ENCODE peak calls at places on chromosomes 13 and 19, in four cellular contexts. K is SK-N-SH, T is H1, W is K562. V is an unnamed sample.

GRCh38 chr13:59963827-59964226 is 199.9 kb downstream of the DIAPH3 start:
- DNase-seq in T (no peak), W (no peak), K (no peak), V (no peak)

GRCh38 chr19:5123646-5124045 is 154.7 kb downstream of the KDM4B start:
- DNase-seq in K (no peak), W (no peak), T (no peak), V (no peak)

GRCh38 chr19:16038196-16038695 is 38.0 kb upstream of the TPM4 start:
- DNase-seq in W (no peak), T (no peak), K (peak; percentile 13), V (peak; percentile 14)

GRCh38 chr13:113794764-113795173 is 35.7 kb downstream of the TMEM255B start:
- DNase-seq in T (no peak), W (no peak), K (no peak), V (no peak)

GRCh38 chr19:29378126-29378525 is 147.7 kb upstream of the VSTM2B start:
- DNase-seq in T (peak; percentile 10), W (no peak), K (no peak), V (no peak)

GRCh38 chr13:106376411-106377112 is 158.9 kb downstream of the EFNB2 start:
- DNase-seq in T (no peak), W (no peak), K (no peak), V (no peak)

GRCh38 chr19:6677495-6677894 is 7.5 kb upstream of the TNFSF14 start:
- DNase-seq in K (no peak), W (no peak), T (no peak), V (no peak)

GRCh38 chr19:31733591-31733990 is 384.4 kb upstream of the TSHZ3 start:
- DNase-seq in K (no peak), T (no peak), W (no peak), V (no peak)

GRCh38 chr19:46218160-46218559 is 11.4 kb upstream of the IGFL1 start:
- DNase-seq in T (peak; percentile 89), W (peak; percentile 45), K (no peak), V (no peak)

GRCh38 chr19:53237114-53237777 is 17.4 kb downstream of the ZNF677 start:
- DNase-seq in W (no peak), T (no peak), K (no peak), V (no peak)

GRCh38 chr13:92830821-92831220 is 395.8 kb upstream of the GPC6 start:
- DNase-seq in T (no peak), W (no peak), K (no peak), V (no peak)

GRCh38 chr19:16588089-16588823 is 16.0 kb upstream of the SLC35E1 start:
- DNase-seq in T (no peak), W (peak; percentile 78), K (peak; percentile 68), V (peak; percentile 70)

GRCh38 chr13:40096357-40096911 is 441.0 kb downstream of the COG6 start:
- DNase-seq in K (no peak), W (no peak), T (no peak), V (no peak)

GRCh38 chr13:50149143-50149703 is 134.0 kb downstream of the KCNRG start:
- DNase-seq in W (no peak), T (no peak), K (no peak), V (no peak)

GRCh38 chr19:39199025-39199424 is 2.3 kb downstream of the NCCRP1 start:
- DNase-seq in K (peak; percentile 66), T (no peak), W (no peak), V (no peak)

GRCh38 chr13:105462981-105463380 is 1072.5 kb downstream of the EFNB2 start:
- DNase-seq in K (peak; percentile 16), T (no peak), W (no peak), V (no peak)

GRCh38 chr13:31042501-31043165 is 110.2 kb downstream of the TEX26 start:
- DNase-seq in K (no peak), T (no peak), W (no peak), V (no peak)

GRCh38 chr19:40424637-40425449 is 949 bp downstream of the SERTAD1 start:
- DNase-seq in T (peak; percentile 90), K (no peak), W (peak; percentile 22), V (no peak)

GRCh38 chr19:55284405-55285058 is 735 bp downstream of the BRSK1 start:
- DNase-seq in K (peak; percentile 66), T (peak; percentile 60), W (no peak), V (no peak)

GRCh38 chr13:20991741-20992520 is 69.5 kb downstream of the LATS2 start:
- DNase-seq in K (no peak), T (no peak), W (no peak), V (no peak)

GRCh38 chr19:51301266-51301665 is 10.2 kb upstream of the IGLON5 start:
- DNase-seq in K (no peak), W (no peak), T (no peak), V (no peak)

GRCh38 chr19:15199652-15200574 is 882 bp downstream of the NOTCH3 start:
- DNase-seq in K (peak; percentile 91), W (no peak), T (peak; percentile 94), V (no peak)

GRCh38 chr19:41595258-41595889 is 19.4 kb downstream of the CEACAM21 start:
- DNase-seq in T (peak; percentile 52), W (peak; percentile 59), K (peak; percentile 62), V (peak; percentile 41)

GRCh38 chr13:95269756-95270155 is 31.5 kb downstream of the ABCC4 start:
- DNase-seq in T (no peak), K (no peak), W (no peak), V (no peak)

GRCh38 chr19:23312515-23312914 is 62.3 kb upstream of the ZNF724 start:
- DNase-seq in K (no peak), W (no peak), T (no peak), V (no peak)

GRCh38 chr13:30222253-30222652 is 85.1 kb downstream of the KATNAL1 start:
- DNase-seq in T (no peak), W (no peak), K (no peak), V (no peak)

GRCh38 chr13:110433014-110433413 is 125.9 kb downstream of the COL4A2 start:
- DNase-seq in K (peak; percentile 81), W (no peak), T (no peak), V (no peak)

GRCh38 chr13:109773276-109773675 is 13.1 kb downstream of the IRS2 start:
- DNase-seq in K (no peak), T (no peak), W (peak; percentile 27), V (no peak)

GRCh38 chr13:102400619-102401125 is 1.2 kb downstream of the FGF14 start:
- DNase-seq in W (no peak), K (peak; percentile 73), T (no peak), V (no peak)

GRCh38 chr13:110388141-110388943 is 81.3 kb downstream of the COL4A2 start:
- DNase-seq in K (peak; percentile 47), T (no peak), W (no peak), V (no peak)

GRCh38 chr13:33126909-33127607 is 110.8 kb downstream of the KL start:
- DNase-seq in K (no peak), T (no peak), W (no peak), V (no peak)

GRCh38 chr13:108902557-108903155 is 273.2 kb downstream of the MYO16 start:
- DNase-seq in K (no peak), T (no peak), W (no peak), V (no peak)

GRCh38 chr19:48484931-48485612 is 15.9 kb downstream of the CYTH2 start:
- DNase-seq in T (no peak), K (no peak), W (no peak), V (no peak)

GRCh38 chr19:7000816-7001215 is 20.4 kb downstream of the MBD3L2B start:
- DNase-seq in W (no peak), K (no peak), T (no peak), V (no peak)

GRCh38 chr13:103351035-103351828 is 285.0 kb upstream of the SLC10A2 start:
- DNase-seq in W (no peak), T (peak; percentile 49), K (no peak), V (no peak)

GRCh38 chr19:33245948-33246728 is 20.5 kb upstream of the SLC7A10 start:
- DNase-seq in T (peak; percentile 73), W (no peak), K (peak; percentile 38), V (no peak)

GRCh38 chr13:110677731-110678545 is 28.0 kb downstream of the CARS2 start:
- DNase-seq in T (no peak), W (no peak), K (no peak), V (no peak)

GRCh38 chr19:5804516-5805464 is at the start of gene NRTN:
- DNase-seq in K (peak; percentile 82), T (peak; percentile 77), W (peak; percentile 91), V (peak; percentile 70)

GRCh38 chr13:36918246-36919060 is 1.6 kb downstream of the SMAD9 start:
- DNase-seq in K (peak; percentile 25), T (no peak), W (no peak), V (no peak)

GRCh38 chr13:36921902-36922301 is 1.9 kb upstream of the SMAD9 start:
- DNase-seq in W (no peak), T (no peak), K (no peak), V (no peak)

GRCh38 chr13:36920612-36921185 is 661 bp upstream of the SMAD9 start:
- DNase-seq in K (no peak), W (no peak), T (no peak), V (no peak)

GRCh38 chr13:36919833-36920611 is at the start of gene SMAD9:
- DNase-seq in T (peak; percentile 68), K (peak; percentile 91), W (peak; percentile 52), V (peak; percentile 29)

GRCh38 chr13:36919206-36919832 is 719 bp downstream of the SMAD9 start:
- DNase-seq in K (peak; percentile 75), W (no peak), T (peak; percentile 67), V (no peak)
- TF ChIP-seq POLR2AphosphoS5 in K (no peak), W (no peak), T (no peak), V (no peak)

DNA sequence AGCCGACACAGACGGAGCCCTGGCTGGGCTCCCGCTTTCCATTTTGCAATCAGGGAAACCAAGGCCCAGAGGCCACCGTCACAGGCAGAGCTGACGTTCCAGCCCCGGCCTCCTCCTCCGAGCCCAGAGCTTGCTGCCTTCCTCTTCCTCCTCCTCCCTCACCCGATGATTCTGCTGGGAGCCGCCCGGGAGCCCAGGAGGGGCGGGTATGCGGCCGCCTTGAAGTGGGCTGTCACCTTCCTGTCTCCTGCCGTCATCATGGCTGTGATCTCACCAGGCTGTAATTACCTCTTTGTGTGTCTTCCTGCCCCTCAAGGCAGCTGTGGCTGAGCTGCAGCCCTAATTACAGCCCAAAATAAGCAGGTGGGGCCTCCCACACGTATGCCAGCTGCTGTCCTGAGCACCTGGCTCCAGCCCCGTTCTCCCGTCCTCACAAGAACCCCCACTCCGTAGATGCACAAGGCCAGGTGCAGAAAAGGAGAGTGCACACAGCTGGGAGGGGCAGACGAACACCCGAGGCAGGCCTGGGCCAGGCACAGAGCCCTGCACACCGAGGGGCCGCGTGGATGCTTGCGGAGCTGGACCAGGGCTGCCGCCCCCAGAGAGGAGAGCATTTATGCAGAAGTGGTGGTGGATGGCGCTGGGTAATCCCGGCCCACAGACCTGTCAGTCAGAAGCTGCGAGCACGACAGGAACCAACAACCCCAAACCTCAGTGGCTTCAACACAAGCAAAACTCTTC is 4.0 kb downstream of the TPGS1 start:
- DNase-seq in W (no peak), T (peak; percentile 61), K (no peak), V (no peak)
- TF ChIP-seq TAF1 in W (no peak), T (no peak), K (no peak), V (no peak)

GRCh38 chr19:56321981-56322558 is 7.4 kb upstream of the ZSCAN5A start:
- DNase-seq in T (no peak), K (no peak), W (peak; percentile 60), V (no peak)
- TF ChIP-seq POLR2AphosphoS5 in T (no peak), K (no peak), W (peak; percentile 46), V (no peak)

GRCh38 chr13:44146162-44146561 is 227.5 kb upstream of the SERP2 start:
- DNase-seq in W (no peak), K (no peak), T (no peak), V (no peak)
- TF ChIP-seq TAF1 in W (no peak), K (no peak), T (no peak), V (no peak)

GRCh38 chr13:91348906-91349435 is 1.5 kb downstream of the MIR17HG start:
- DNase-seq in T (peak; percentile 95), W (peak; percentile 99), K (peak; percentile 92), V (peak; percentile 57)
- TF ChIP-seq POLR2AphosphoS5 in T (peak; percentile 95), W (no peak), K (no peak), V (no peak)